ENCODE peak calls at places on chromosomes 12 and 14, in four cellular contexts. K is amygdala; V is activated naive CD4-positive, alpha-beta T cell; X is LHCN-M2. W is an unnamed sample.
A peak's percentile ranks its signal among the peaks of the same experiment; 100 is the strongest.

GRCh38 chr12:62260733-62261683 is 804 bp downstream of the USP15 start:
- DNase-seq in K (no peak), V (no peak), X (peak; percentile 49), W (peak; percentile 41)

GRCh38 chr12:21987786-21988185 is 46.6 kb upstream of the ABCC9 start:
- DNase-seq in K (no peak), V (no peak), X (no peak), W (no peak)

GRCh38 chr12:95182868-95183415 is 34.3 kb downstream of the FGD6 start:
- DNase-seq in K (no peak), V (no peak), X (peak; percentile 12), W (peak; percentile 73)

GRCh38 chr12:79690606-79691298 is at the start of gene PAWR:
- DNase-seq in K (no peak), V (no peak), X (peak; percentile 52), W (peak; percentile 66)

GRCh38 chr14:104281768-104282301 is 143.4 kb downstream of the KIF26A start:
- DNase-seq in K (no peak), V (no peak), X (no peak), W (no peak)

GRCh38 chr12:11753151-11753501 is 103.7 kb downstream of the ETV6 start:
- DNase-seq in K (no peak), V (no peak), X (no peak), W (no peak)

GRCh38 chr14:34113051-34113511 is 162.2 kb upstream of the EGLN3 start:
- DNase-seq in K (no peak), V (no peak), X (no peak), W (peak; percentile 31)

GRCh38 chr14:95273041-95273978 is 46.4 kb downstream of the CLMN start:
- DNase-seq in K (no peak), V (no peak), X (no peak), W (no peak)

GRCh38 chr12:84793558-84794367 is 118.8 kb downstream of the SLC6A15 start:
- DNase-seq in K (no peak), V (no peak), X (peak; percentile 53), W (peak; percentile 23)

GRCh38 chr12:57488397-57489156 is 709 bp downstream of the MARS1 start:
- DNase-seq in K (no peak), V (no peak), X (peak; percentile 31), W (peak; percentile 35)

GRCh38 chr14:74667758-74668157 is 45.1 kb downstream of the AREL1 start:
- DNase-seq in K (no peak), V (no peak), X (no peak), W (peak; percentile 79)

GRCh38 chr12:128259556-128260070 is 7.4 kb upstream of the TMEM132C start:
- DNase-seq in K (no peak), V (no peak), X (no peak), W (no peak)

GRCh38 chr12:21301-22189 is 45.0 kb upstream of the IQSEC3 start:
- DNase-seq in K (no peak), V (no peak), X (no peak), W (no peak)

GRCh38 chr12:21940972-21941521 is at the start of gene ABCC9:
- DNase-seq in K (no peak), V (no peak), X (no peak), W (peak; percentile 33)

GRCh38 chr12:92028039-92028709 is 117.5 kb downstream of the BTG1 start:
- DNase-seq in K (no peak), V (no peak), X (peak; percentile 62), W (no peak)

GRCh38 chr12:52924764-52925716 is 20.2 kb upstream of the KRT8 start:
- DNase-seq in K (no peak), V (no peak), X (no peak), W (peak; percentile 93)

GRCh38 chr12:25705256-25705655 is 152.2 kb upstream of the LMNTD1 start:
- DNase-seq in K (no peak), V (no peak), X (no peak), W (no peak)

GRCh38 chr12:59708484-59708883 is 112.7 kb downstream of the SLC16A7 start:
- DNase-seq in K (no peak), V (no peak), X (no peak), W (peak; percentile 1)

GRCh38 chr12:132447327-132447720 is 42.6 kb upstream of the FBRSL1 start:
- DNase-seq in K (no peak), V (no peak), X (no peak), W (no peak)

GRCh38 chr12:115998789-115999478 is 278.6 kb downstream of the MED13L start:
- DNase-seq in K (no peak), V (no peak), X (no peak), W (peak; percentile 9)

GRCh38 chr14:104870368-104871144 is 5.5 kb downstream of the CEP170B start:
- DNase-seq in K (no peak), V (peak; percentile 17), X (no peak), W (no peak)

GRCh38 chr14:58280954-58281787 is 17.2 kb upstream of the ARID4A start:
- DNase-seq in K (no peak), V (no peak), X (peak; percentile 85), W (peak; percentile 92)

GRCh38 chr12:27534765-27535161 is 10.8 kb downstream of the PPFIBP1 start:
- DNase-seq in K (no peak), V (no peak), X (no peak), W (no peak)